ENCODE peak calls at places on chromosomes 5 and 9, in eight cellular contexts. V, T, Z, X, I, P, L and W are unnamed samples.

GRCh38 chr5:138850854-138851253 is 24.3 kb downstream of the LRRTM2 start:
- DNase-seq in P (no peak), V (no peak), L (peak), X (no peak), I (no peak), T (no peak), Z (no peak), W (no peak)

GRCh38 chr5:9440517-9440916 is 105.4 kb downstream of the SEMA5A start:
- DNase-seq in Z (no peak), I (peak), P (no peak), T (peak), X (no peak), L (peak), V (no peak), W (no peak)

GRCh38 chr9:109010676-109011655 is 2.3 kb downstream of the CTNNAL1 start:
- DNase-seq in L (peak), X (peak), P (no peak), I (peak), Z (no peak), T (peak), V (no peak), W (no peak)

GRCh38 chr5:159330131-159330530 is at the start of gene IL12B:
- DNase-seq in Z (no peak), L (peak), P (no peak), X (no peak), I (peak), V (no peak), T (peak), W (no peak)

GRCh38 chr9:26935847-26936246 is 11.2 kb downstream of the PLAA start:
- DNase-seq in L (no peak), X (no peak), V (no peak), Z (no peak), T (no peak), I (no peak), P (no peak), W (no peak)

GRCh38 chr9:90556897-90557296 is 85.7 kb downstream of the DIRAS2 start:
- DNase-seq in I (no peak), T (peak), Z (no peak), V (no peak), X (no peak), L (peak), P (no peak), W (no peak)

GRCh38 chr9:14372437-14373318 is 58.7 kb upstream of the NFIB start:
- DNase-seq in X (no peak), V (peak), P (peak), T (peak), L (peak), Z (no peak), I (no peak), W (no peak)

GRCh38 chr5:151106073-151106472 is 25.2 kb upstream of the TNIP1 start:
- DNase-seq in Z (no peak), T (no peak), L (no peak), V (no peak), P (no peak), I (no peak), X (no peak), W (no peak)

GRCh38 chr5:152549709-152550108 is 144.6 kb upstream of the NMUR2 start:
- DNase-seq in L (no peak), I (no peak), X (no peak), V (no peak), P (no peak), Z (no peak), T (no peak), W (no peak)

GRCh38 chr5:1538276-1538675 is 14.5 kb upstream of the LPCAT1 start:
- DNase-seq in X (no peak), T (no peak), V (no peak), P (no peak), Z (no peak), I (peak), L (no peak), W (no peak)

GRCh38 chr9:76720245-76720644 is 44.0 kb upstream of the PCA3 start:
- DNase-seq in L (no peak), T (no peak), I (no peak), V (no peak), Z (no peak), P (no peak), X (no peak), W (no peak)

DNA sequence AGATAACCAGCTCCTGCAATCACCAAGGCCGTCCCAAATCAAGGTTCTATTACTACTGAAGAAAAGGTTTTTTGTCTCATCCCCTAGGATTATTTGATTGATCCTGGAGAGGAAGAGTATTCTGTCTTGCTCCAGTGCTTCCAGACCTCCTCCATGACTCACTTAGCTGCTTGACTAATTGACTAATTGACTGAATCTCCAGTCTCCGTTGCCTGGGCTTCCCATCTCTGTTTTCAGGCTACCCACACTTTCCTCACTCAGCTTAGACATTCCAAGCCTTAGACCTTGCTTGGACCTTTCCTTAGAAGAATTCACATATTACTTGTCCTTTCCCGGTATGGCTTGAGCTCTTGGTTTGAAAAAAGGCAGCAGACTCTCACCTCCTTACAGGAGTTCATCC is 60.6 kb downstream of the FRMD3 start:
- DNase-seq in X (no peak), V (no peak), P (no peak), I (no peak), T (no peak), Z (no peak), L (peak), W (no peak)
- TF ChIP-seq CTCF in X (no peak), V (no peak), P (no peak), I (no peak), T (no peak), Z (no peak), L (no peak), W (no peak)

GRCh38 chr5:171420429-171421231 is 1.2 kb downstream of the FGF18 start:
- DNase-seq in X (peak), I (peak), T (no peak), V (peak), P (no peak), Z (peak), L (peak), W (no peak)

GRCh38 chr5:171419663-171420428 is 399 bp downstream of the FGF18 start:
- DNase-seq in I (peak), X (peak), T (peak), V (no peak), L (no peak), P (no peak), Z (no peak), W (no peak)

GRCh38 chr5:171421331-171422262 is 2.1 kb downstream of the FGF18 start:
- DNase-seq in Z (no peak), L (no peak), T (no peak), I (peak), P (no peak), X (no peak), V (no peak), W (no peak)

GRCh38 chr5:171418316-171418981 is 998 bp upstream of the FGF18 start:
- DNase-seq in V (no peak), Z (no peak), L (peak), T (peak), P (peak), I (peak), X (peak), W (peak)

DNA sequence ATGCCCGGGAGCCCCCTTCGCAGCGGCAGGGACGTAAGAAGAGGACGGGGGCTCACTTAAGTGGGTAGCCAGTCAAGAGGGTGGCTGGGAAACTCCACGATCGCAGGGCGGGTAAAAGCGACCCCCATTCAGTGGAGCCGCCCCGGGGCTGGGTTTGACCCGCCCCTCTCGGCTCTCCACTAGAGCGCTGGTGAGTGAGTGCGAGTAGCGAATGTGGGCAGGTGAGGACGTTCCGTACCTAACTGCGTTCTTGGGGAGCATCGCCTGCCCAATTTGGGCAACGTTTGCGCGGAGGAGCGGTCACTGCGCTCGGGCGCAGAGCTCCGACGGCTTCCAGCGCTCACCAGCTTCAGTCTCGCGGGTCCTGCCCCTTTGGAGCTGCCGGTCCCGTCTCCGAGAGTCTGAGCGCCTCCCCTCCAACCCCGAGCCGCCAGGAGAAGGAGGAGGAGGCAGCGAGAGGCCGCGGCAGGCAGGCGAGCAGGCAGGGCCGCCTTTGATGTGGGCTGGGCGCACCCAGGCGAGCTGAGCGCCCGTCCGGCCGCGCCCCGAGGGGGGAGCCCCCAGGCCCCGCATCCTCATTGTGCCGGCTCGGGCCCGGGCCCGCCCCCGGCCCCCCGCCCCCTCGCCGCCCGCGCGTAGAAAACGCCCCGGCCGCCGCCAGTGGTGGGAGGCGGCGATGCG is at the start of gene FGF18:
- DNase-seq in T (peak), L (no peak), Z (no peak), P (no peak), I (peak), V (no peak), X (peak), W (peak)
- TF ChIP-seq CTCF in T (peak), L (no peak), Z (no peak), P (no peak), I (no peak), V (no peak), X (peak), W (peak)

GRCh38 chr9:136118367-136119258 is at the start of gene TMEM250:
- DNase-seq in Z (peak), I (peak), L (peak), X (peak), V (peak), P (peak), T (peak), W (peak)
- TF ChIP-seq CTCF in Z (no peak), I (no peak), L (peak), X (no peak), V (no peak), P (no peak), T (peak), W (peak)

DNA sequence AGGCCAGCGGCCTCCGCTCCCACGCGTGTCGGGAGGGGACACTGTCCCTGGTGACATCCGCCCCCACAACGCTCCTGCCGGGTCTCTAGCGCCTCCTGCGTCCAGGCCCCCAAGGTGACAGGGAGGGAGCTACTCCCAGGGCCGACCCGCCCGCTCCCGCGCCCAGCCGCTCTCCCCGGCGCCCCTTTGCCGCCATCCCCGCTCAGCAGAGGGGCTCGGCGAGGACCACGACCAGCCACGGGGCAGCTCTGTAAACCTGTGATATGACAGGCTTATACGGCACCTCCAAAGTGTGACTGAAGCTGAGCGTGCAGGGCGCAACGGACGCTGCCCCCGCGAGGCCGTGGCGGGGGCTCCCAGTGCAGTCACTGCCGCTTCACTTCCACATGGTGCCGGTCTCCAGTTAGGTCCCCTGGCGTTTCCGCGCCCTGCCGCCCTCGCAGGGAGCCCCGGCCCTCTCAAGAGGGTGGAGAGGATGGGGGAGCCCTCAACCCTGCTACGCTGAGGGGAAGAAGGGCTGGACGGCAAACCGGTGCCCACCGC is 978 bp upstream of the ADCY2 start:
- DNase-seq in T (no peak), I (no peak), X (no peak), V (no peak), P (no peak), Z (no peak), L (no peak), W (no peak)
- TF ChIP-seq CTCF in T (no peak), I (no peak), X (no peak), V (no peak), P (peak), Z (no peak), L (no peak), W (peak)